ENCODE peak calls at places on chromosomes 5 and 9, in six cellular contexts. L, T, Y, B, P and Z are unnamed samples.

GRCh38 chr5:546376-546908 is 22.2 kb upstream of the SLC9A3 start:
- DNase-seq in P (no peak), T (no peak), Y (no peak), B (no peak), L (no peak), Z (no peak)

GRCh38 chr5:135193213-135194125 is 159.4 kb upstream of the PITX1 start:
- DNase-seq in P (peak; percentile 89), L (no peak), T (no peak), Y (no peak), B (no peak), Z (peak; percentile 65)

GRCh38 chr9:88658311-88658822 is 123.4 kb downstream of the NXNL2 start:
- DNase-seq in B (no peak), P (no peak), Y (no peak), T (no peak), L (no peak), Z (peak; percentile 30)

GRCh38 chr5:123450641-123451421 is 27.6 kb upstream of the CEP120 start:
- DNase-seq in Y (no peak), L (no peak), T (no peak), P (no peak), B (no peak), Z (peak; percentile 57)

GRCh38 chr9:82106536-82106935 is 118.0 kb downstream of the SPATA31D1 start:
- DNase-seq in L (no peak), B (no peak), P (no peak), Y (no peak), T (no peak), Z (no peak)

GRCh38 chr5:73692166-73692640 is 66.2 kb downstream of the ARHGEF28 start:
- DNase-seq in L (no peak), P (peak; percentile 87), Y (no peak), T (no peak), B (no peak), Z (peak; percentile 55)

GRCh38 chr5:181217111-181217804 is 5.8 kb upstream of the TRIM41 start:
- DNase-seq in B (no peak), Y (peak; percentile 65), P (peak; percentile 55), L (peak; percentile 82), T (peak; percentile 83), Z (peak; percentile 85)

GRCh38 chr5:108765647-108766046 is 17.9 kb downstream of the FER start:
- DNase-seq in B (no peak), Y (no peak), P (no peak), L (no peak), T (no peak), Z (no peak)

GRCh38 chr9:121350993-121351561 is 19.0 kb downstream of the STOM start:
- DNase-seq in L (no peak), Y (no peak), T (no peak), B (no peak), P (peak; percentile 92), Z (peak; percentile 90)

GRCh38 chr9:137026828-137027227 is 1.2 kb downstream of the ABCA2 start:
- DNase-seq in Y (no peak), T (no peak), P (no peak), L (no peak), B (no peak), Z (no peak)

GRCh38 chr5:16160706-16161105 is 18.9 kb downstream of the MARCHF11 start:
- DNase-seq in Y (peak; percentile 37), P (peak; percentile 62), T (peak; percentile 27), L (peak; percentile 50), B (no peak), Z (peak; percentile 60)

GRCh38 chr5:65663804-65664521 is 39.1 kb downstream of the SHLD3 start:
- DNase-seq in P (peak; percentile 18), L (no peak), Y (peak; percentile 23), B (peak; percentile 3), T (peak; percentile 7), Z (peak; percentile 44)

GRCh38 chr9:71783120-71783523 is 14.8 kb upstream of the CEMIP2 start:
- DNase-seq in T (peak; percentile 94), P (peak; percentile 19), L (peak; percentile 38), Y (no peak), B (no peak), Z (no peak)

GRCh38 chr5:174324680-174325079 is 279.2 kb downstream of the NSG2 start:
- DNase-seq in P (peak; percentile 29), L (no peak), T (no peak), B (no peak), Y (no peak), Z (no peak)

DNA sequence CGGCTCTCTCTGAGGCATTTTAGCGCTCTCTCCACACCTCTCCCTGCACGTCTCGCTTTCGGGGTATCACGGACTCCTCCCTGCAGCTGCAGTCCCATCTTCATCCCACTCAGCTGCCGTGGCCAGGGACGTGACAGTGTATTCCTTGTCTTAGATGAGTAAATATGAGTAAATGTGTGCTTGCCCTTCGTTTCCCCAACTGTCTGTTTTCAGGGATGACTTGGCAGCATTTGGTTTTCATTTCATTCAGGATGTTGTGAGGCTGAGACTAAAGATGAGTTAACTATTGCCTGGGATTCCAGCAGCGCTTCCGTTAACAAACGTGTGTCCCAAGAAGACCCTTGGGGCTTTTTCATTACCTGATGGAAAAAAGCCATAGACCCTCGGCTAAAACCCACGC is 29.5 kb downstream of the GDNF start:
- DNase-seq in B (no peak), L (no peak), P (peak; percentile 64), T (no peak), Y (no peak), Z (no peak)
- H2AFZ ChIP-seq in B (no peak overlapping the region), L (no peak overlapping the region), P (peak overlapping the region; percentile 71), T (no peak overlapping the region), Y (no peak overlapping the region), Z (no peak overlapping the region)

DNA sequence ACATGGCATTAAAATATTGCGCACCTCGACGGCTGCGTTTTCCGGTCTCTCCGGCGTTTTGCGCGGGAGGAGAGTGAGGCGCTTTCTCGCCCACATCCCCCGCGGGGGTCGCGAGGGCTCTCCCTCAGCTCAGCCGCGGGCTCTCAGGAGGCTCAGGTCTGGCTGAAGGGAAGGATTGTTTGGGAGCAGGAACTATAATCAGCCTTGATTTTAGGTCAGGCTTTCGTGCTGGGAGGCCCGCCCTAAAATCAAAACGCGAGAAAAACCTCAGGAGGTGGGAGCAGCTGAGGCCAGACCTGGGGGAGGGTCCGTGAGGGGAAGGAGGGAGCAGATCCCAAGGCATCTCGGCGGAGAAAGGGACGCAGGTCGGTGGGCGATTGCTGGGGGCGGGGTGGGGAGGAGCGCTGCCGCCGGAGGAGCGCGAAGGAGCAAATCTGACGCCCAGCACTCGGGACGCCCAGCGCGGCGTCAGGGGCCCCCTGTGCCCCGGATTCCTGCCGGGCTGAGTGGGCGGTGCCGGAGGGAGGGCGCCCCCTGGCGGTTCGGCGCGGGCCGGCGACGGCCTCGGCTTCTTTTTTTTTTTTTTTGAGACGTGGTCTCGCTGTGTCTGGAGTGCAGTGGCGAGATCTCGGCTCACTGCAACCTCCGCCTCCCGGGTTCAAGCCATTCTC is 18.7 kb upstream of the RNF130 start:
- DNase-seq in Y (peak; percentile 88), L (peak; percentile 95), B (peak; percentile 80), T (peak; percentile 17), P (peak; percentile 59), Z (peak; percentile 80)
- H3K4ac ChIP-seq in Y (no peak overlapping the region), L (no peak overlapping the region), B (peak overlapping the region; percentile 82), T (no peak overlapping the region), P (peak overlapping the region; percentile 58), Z (peak overlapping the region; percentile 91)

GRCh38 chr5:113507601-113508000 is 5.9 kb upstream of the YTHDC2 start:
- DNase-seq in Y (no peak), B (no peak), L (no peak), T (no peak), P (no peak), Z (no peak)

GRCh38 chr5:113505181-113505580 is 8.3 kb upstream of the YTHDC2 start:
- DNase-seq in T (peak; percentile 9), L (no peak), Y (no peak), P (peak; percentile 73), B (no peak), Z (peak; percentile 75)

GRCh38 chr5:113502073-113502472 is 11.4 kb upstream of the YTHDC2 start:
- DNase-seq in L (no peak), Y (no peak), P (no peak), B (no peak), T (no peak), Z (no peak)

GRCh38 chr5:113508756-113509155 is 4.7 kb upstream of the YTHDC2 start:
- DNase-seq in L (no peak), P (no peak), T (no peak), Y (no peak), B (no peak), Z (no peak)

GRCh38 chr5:113503146-113503545 is 10.3 kb upstream of the YTHDC2 start:
- DNase-seq in T (no peak), L (no peak), B (no peak), P (no peak), Y (no peak), Z (no peak)
- H3K14ac ChIP-seq in T (no peak overlapping the region), L (no peak overlapping the region), B (no peak overlapping the region), P (no peak overlapping the region), Y (no peak overlapping the region), Z (no peak overlapping the region)

DNA sequence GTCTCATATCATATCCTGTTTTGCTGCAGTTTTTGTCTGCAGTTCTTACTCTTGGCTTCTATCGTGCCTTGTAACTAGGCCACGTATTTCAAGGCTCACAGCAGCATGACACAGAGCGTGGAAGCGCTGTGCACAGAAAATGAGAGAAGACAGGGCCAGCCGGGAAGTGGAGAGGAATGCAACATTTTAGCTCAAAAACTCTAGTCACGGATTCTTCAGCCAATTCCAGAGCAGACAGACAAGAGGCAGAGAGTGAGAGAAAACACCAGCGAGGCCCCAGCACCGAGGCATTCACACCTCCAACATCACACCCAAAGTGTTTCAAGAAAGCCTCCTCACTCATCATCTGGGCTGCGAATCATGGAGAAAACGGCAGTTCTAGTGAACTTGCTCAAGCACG is 160.8 kb downstream of the DNAH5 start:
- DNase-seq in Y (no peak), P (no peak), B (no peak), T (no peak), L (no peak), Z (no peak)
- H2AFZ ChIP-seq in Y (no peak overlapping the region), P (no peak overlapping the region), B (no peak overlapping the region), T (no peak overlapping the region), L (no peak overlapping the region), Z (no peak overlapping the region)

DNA sequence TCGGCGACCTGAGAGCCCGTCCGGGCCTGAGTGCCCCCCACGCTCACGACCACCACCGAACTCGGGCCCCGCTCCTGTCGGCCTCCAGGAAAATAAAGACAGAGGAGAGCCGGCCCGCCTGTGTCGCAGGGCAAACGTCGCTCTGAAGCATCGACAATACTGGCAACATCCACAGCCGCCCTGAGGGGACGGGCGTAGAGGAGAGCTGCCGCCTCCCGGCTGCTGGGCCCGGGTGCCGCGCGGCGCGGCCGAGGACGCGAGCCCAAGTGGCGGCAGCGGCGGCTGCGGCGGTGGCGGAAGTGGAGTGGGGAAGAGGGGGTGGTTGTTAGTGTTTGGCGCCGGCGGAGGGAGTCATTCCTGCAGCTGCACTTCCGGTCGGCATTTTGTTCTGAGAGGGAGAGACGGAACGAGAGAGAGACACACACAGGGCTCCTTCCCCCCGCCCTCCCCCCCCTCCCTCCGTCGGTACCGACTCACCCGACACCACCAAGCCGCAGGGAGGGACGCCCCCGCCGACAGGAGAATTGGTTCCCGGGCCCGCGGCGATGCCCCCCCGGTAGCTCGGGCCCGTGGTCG is at the start of gene NIPBL:
- DNase-seq in L (peak; percentile 90), P (peak; percentile 94), B (no peak), Y (peak; percentile 86), T (peak; percentile 83), Z (peak; percentile 97)
- H3K4ac ChIP-seq in L (no peak within 1 kb of the TSS), P (peak within 1 kb of the TSS; percentile 97), B (peak within 1 kb of the TSS; percentile 32), Y (peak within 1 kb of the TSS; percentile 66), T (peak within 1 kb of the TSS; percentile 81), Z (peak within 1 kb of the TSS; percentile 68)